ENCODE peak calls at places on chromosomes 5 and 9, in seven cellular contexts. M is nephron progenitor cell; R is CD8-positive, alpha-beta memory T cell; O is non-pigmented ciliary epithelial cell; Q is GF-D8; F is hypothalamus; D is psoas muscle. I is an unnamed sample.

GRCh38 chr5:174555726-174556125 is 168.7 kb upstream of the MSX2 start:
- DNase-seq in M (no peak), R (no peak), O (no peak), Q (no peak), F (no peak), D (no peak), I (no peak)

GRCh38 chr5:83553000-83553486 is 81.5 kb downstream of the VCAN start:
- DNase-seq in M (no peak), R (no peak), O (no peak), Q (no peak), F (no peak), D (peak), I (no peak)

GRCh38 chr5:58497956-58498942 is 7.0 kb downstream of the GAPT start:
- DNase-seq in M (peak), R (no peak), O (peak), Q (no peak), F (no peak), D (no peak), I (no peak)

GRCh38 chr9:124537926-124538325 is 30.7 kb upstream of the NR5A1 start:
- DNase-seq in M (no peak), R (no peak), O (no peak), Q (no peak), F (no peak), D (no peak), I (no peak)

GRCh38 chr5:133334796-133335639 is 277.3 kb downstream of the FSTL4 start:
- DNase-seq in M (no peak), R (no peak), O (no peak), Q (no peak), F (no peak), D (no peak), I (no peak)

GRCh38 chr9:137276757-137277328 is 683 bp upstream of the TOR4A start:
- DNase-seq in M (no peak), R (no peak), O (no peak), Q (peak), F (no peak), D (peak), I (no peak)

GRCh38 chr9:114613087-114613486 is 2.0 kb downstream of the TMEM268 start:
- DNase-seq in M (no peak), R (no peak), O (no peak), Q (no peak), F (no peak), D (no peak), I (peak)

GRCh38 chr5:137923856-137924255 is 34.6 kb downstream of the PKD2L2 start:
- DNase-seq in M (no peak), R (no peak), O (no peak), Q (no peak), F (no peak), D (no peak), I (no peak)

GRCh38 chr5:83827111-83827541 is 106.5 kb upstream of the HAPLN1 start:
- DNase-seq in M (no peak), R (no peak), O (no peak), Q (no peak), F (no peak), D (no peak), I (no peak)

GRCh38 chr5:160621503-160621902 is 199.8 kb downstream of the PTTG1 start:
- DNase-seq in M (no peak), R (no peak), O (no peak), Q (no peak), F (no peak), D (no peak), I (no peak)

GRCh38 chr5:72241346-72242003 is 78.6 kb downstream of the MRPS27 start:
- DNase-seq in M (no peak), R (no peak), O (no peak), Q (no peak), F (no peak), D (no peak), I (no peak)

GRCh38 chr5:38796000-38796738 is 49.6 kb upstream of the OSMR start:
- DNase-seq in M (no peak), R (no peak), O (no peak), Q (no peak), F (peak), D (peak), I (peak)

GRCh38 chr9:12774861-12775367 is at the start of gene LURAP1L:
- DNase-seq in M (peak), R (no peak), O (peak), Q (no peak), F (no peak), D (no peak), I (peak)

GRCh38 chr9:115615821-115616665 is 498.1 kb upstream of the TNC start:
- DNase-seq in M (no peak), R (no peak), O (peak), Q (no peak), F (no peak), D (no peak), I (no peak)